ENCODE peak calls at places on chromosome 1, in seven cellular contexts. G is AG09309, R is ovary, F is neural crest cell, O is K562, M is dorsolateral prefrontal cortex, P is fibroblast of lung. H is an unnamed sample.

GRCh38 chr1:65459397-65459768 is 38.9 kb downstream of the LEPR start:
- DNase-seq in O (no peak), G (no peak), F (no peak), M (no peak), R (no peak), P (peak), H (no peak)

GRCh38 chr1:78236711-78237110 is 190.9 kb downstream of the GIPC2 start:
- DNase-seq in R (no peak), O (no peak), G (no peak), M (no peak), F (no peak), P (peak), H (no peak)

GRCh38 chr1:13830616-13831280 is 130.8 kb downstream of the PRDM2 start:
- DNase-seq in M (no peak), O (no peak), G (no peak), F (no peak), P (no peak), R (peak), H (no peak)

GRCh38 chr1:55234016-55234415 is 18.9 kb upstream of the USP24 start:
- DNase-seq in M (no peak), F (no peak), O (no peak), G (peak), P (peak), R (no peak), H (no peak)

GRCh38 chr1:37599940-37600339 is 4.2 kb upstream of the GNL2 start:
- DNase-seq in P (no peak), G (no peak), M (no peak), O (no peak), F (no peak), R (no peak), H (no peak)

GRCh38 chr1:58745086-58745485 is 38.8 kb downstream of the JUN start:
- DNase-seq in F (no peak), M (no peak), P (peak), O (no peak), R (no peak), G (no peak), H (no peak)

GRCh38 chr1:232705815-232706575 is 76.1 kb upstream of the SIPA1L2 start:
- DNase-seq in R (no peak), G (no peak), F (no peak), P (no peak), O (no peak), M (no peak), H (no peak)

GRCh38 chr1:91912267-91912666 is 26.3 kb upstream of the TGFBR3 start:
- DNase-seq in F (no peak), P (no peak), M (no peak), R (no peak), O (no peak), G (no peak), H (no peak)

GRCh38 chr1:203048555-203049051 is 22.3 kb downstream of the PPFIA4 start:
- DNase-seq in M (no peak), P (no peak), F (no peak), O (peak), R (no peak), G (no peak), H (peak)

GRCh38 chr1:245837741-245838140 is 669.3 kb downstream of the SMYD3 start:
- DNase-seq in R (no peak), M (no peak), O (no peak), P (peak), G (no peak), F (no peak), H (no peak)

GRCh38 chr1:213598263-213598662 is 389.5 kb upstream of the PROX1 start:
- DNase-seq in M (no peak), P (no peak), R (no peak), F (no peak), O (no peak), G (no peak), H (no peak)

GRCh38 chr1:180542113-180542512 is 16.7 kb upstream of the OVAAL start:
- DNase-seq in P (peak), O (no peak), M (no peak), R (no peak), G (no peak), F (no peak), H (no peak)

GRCh38 chr1:29426701-29427279 is 190.5 kb downstream of the PTPRU start:
- DNase-seq in F (no peak), G (no peak), R (no peak), P (no peak), M (no peak), O (no peak), H (no peak)

GRCh38 chr1:1066403-1067283 is 7.5 kb downstream of the RNF223 start:
- DNase-seq in P (no peak), O (no peak), R (no peak), F (no peak), G (no peak), M (no peak), H (no peak)

DNA sequence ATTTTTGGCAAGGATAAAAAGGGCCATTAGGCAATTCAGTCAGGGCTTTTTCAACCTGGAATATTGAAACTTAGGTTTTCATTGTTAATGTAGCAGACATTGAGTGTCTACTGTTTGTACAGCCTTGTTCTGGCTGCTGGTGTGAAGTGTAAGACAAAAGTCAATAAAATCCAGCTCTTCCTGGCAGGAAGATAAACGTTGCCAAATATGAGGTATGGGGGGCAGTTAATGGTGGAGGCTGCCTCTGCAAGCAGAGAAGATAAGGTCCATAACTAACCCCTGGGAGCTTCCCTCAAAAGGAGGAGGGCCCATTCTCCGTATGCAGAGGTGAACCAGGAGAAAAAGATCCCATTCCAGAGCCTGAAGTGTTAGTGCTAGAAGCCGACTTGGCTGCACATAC is 19.5 kb upstream of the SHE start:
- DNase-seq in R (no peak), G (no peak), M (no peak), O (no peak), P (no peak), F (no peak), H (no peak)
- TF ChIP-seq CTCF in R (no peak), G (no peak), M (no peak), O (no peak), P (no peak), F (no peak), H (no peak)

GRCh38 chr1:16236495-16237342 is at the start of gene CPLANE2:
- DNase-seq in G (peak), P (peak), O (peak), R (peak), F (peak), M (peak), H (peak)
- TF ChIP-seq CTCF in G (no peak), P (no peak), O (peak), R (no peak), F (no peak), M (no peak), H (no peak)

GRCh38 chr1:47756006-47756405 is 241.2 kb downstream of the TRABD2B start:
- DNase-seq in M (no peak), O (no peak), F (no peak), G (no peak), P (no peak), R (no peak), H (no peak)
- TF ChIP-seq CTCF in M (no peak), O (no peak), F (no peak), G (no peak), P (no peak), R (no peak), H (no peak)

DNA sequence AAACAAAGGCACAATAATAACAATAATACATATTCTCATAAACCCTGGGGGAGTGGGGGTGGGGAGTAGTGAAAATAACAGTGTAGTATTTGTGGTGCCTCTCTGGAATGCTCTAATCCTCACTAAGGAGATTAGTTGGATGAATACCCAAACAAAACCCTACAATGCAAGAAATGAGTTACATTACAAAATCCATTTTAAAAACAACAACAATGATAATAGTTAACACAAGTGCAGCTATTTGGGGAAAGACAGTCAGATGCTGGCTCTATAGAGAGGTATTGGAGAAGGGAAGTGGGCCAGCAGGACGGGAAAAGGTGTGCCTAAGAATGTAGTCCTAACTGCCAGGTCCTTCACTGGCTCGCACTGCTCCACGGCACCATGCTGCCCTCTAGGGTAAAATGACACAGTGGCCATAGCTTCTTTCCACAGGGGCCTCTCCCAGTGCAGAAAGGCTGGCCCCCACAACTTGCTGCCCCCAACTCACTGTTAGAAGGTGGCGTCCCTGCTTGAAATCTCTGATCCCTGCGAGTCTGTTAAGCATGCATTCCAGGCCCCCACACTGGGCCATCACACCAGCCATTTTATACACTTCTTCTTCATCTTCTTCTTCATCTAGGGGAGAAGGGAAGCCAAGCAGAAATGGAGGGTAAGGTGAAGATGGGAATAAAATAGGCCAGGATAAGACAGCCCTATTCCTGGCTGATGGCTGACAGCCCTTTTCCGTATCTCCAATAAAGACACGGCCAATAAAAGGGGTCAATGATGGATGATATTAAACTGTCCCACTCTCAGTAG is 113.8 kb downstream of the UBR4 start:
- DNase-seq in F (peak), G (no peak), R (no peak), P (peak), M (no peak), O (no peak), H (peak)
- TF ChIP-seq CTCF in F (peak), G (peak), R (no peak), P (peak), M (peak), O (peak), H (peak)

GRCh38 chr1:31681421-31681820 is 22.4 kb downstream of the COL16A1 start:
- DNase-seq in O (no peak), P (no peak), G (no peak), F (no peak), R (no peak), M (no peak), H (no peak)
- TF ChIP-seq CTCF in O (no peak), P (no peak), G (no peak), F (no peak), R (no peak), M (no peak), H (no peak)

DNA sequence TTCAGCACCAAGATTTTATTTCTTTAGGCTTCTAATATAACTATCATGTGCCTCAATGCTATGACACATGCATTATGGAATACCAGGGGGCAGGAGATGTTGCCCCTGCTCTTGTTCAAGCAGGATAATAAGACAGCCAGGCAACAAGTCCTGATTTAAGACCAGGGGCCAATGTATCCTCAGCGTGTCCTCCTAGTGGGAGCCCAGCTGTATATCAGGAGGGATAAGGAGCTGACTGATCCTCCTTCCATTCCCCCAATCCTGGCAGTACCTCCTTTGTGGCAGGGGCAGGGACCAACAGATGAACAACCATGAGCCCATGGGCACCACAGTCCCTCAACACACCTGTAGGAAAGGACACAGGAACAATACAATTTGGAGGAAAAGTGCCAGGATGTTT is 29.3 kb downstream of the SORT1 start:
- DNase-seq in F (no peak), M (no peak), G (no peak), R (no peak), P (no peak), O (no peak), H (no peak)
- TF ChIP-seq CTCF in F (no peak), M (no peak), G (peak), R (no peak), P (peak), O (no peak), H (no peak)

GRCh38 chr1:163820190-163820589 is 498.4 kb downstream of the NUF2 start:
- DNase-seq in P (no peak), M (no peak), O (no peak), G (no peak), F (no peak), R (no peak), H (no peak)

GRCh38 chr1:163824006-163824405 is 502.3 kb downstream of the NUF2 start:
- DNase-seq in F (no peak), P (peak), G (peak), O (no peak), R (peak), M (peak), H (no peak)

GRCh38 chr1:163821679-163822078 is 499.9 kb downstream of the NUF2 start:
- DNase-seq in M (no peak), F (no peak), G (no peak), R (no peak), P (no peak), O (no peak), H (no peak)

GRCh38 chr1:163822933-163823511 is 501.3 kb downstream of the NUF2 start:
- DNase-seq in M (no peak), P (no peak), R (no peak), G (no peak), F (no peak), O (no peak), H (no peak)

GRCh38 chr1:163820748-163821147 is 499.0 kb downstream of the NUF2 start:
- DNase-seq in F (no peak), O (no peak), M (no peak), G (no peak), R (no peak), P (no peak), H (no peak)
- TF ChIP-seq CTCF in F (peak), O (no peak), M (no peak), G (peak), R (no peak), P (peak), H (no peak)

GRCh38 chr1:12407050-12407961 is 177.5 kb downstream of the VPS13D start:
- DNase-seq in P (peak), R (no peak), M (no peak), F (no peak), O (peak), G (peak), H (no peak)
- TF ChIP-seq CTCF in P (peak), R (no peak), M (peak), F (peak), O (peak), G (peak), H (no peak)